ENCODE peak calls at places on chromosome 14, in seven cellular contexts. M, K, J, L, X, W and Q are unnamed samples.

GRCh38 chr14:30375280-30375892 is 183.6 kb upstream of the G2E3 start:
- DNase-seq in M (peak; percentile 66), K (peak; percentile 74), J (peak; percentile 53), L (peak; percentile 68), X (peak; percentile 47), W (peak; percentile 78), Q (peak; percentile 10)

GRCh38 chr14:55206175-55206574 is 14.8 kb upstream of the DLGAP5 start:
- DNase-seq in M (no peak), K (no peak), J (no peak), L (no peak), X (no peak), W (no peak), Q (no peak)

GRCh38 chr14:91231446-91231845 is 13.1 kb downstream of the GPR68 start:
- DNase-seq in M (no peak), K (no peak), J (no peak), L (no peak), X (peak; percentile 15), W (no peak), Q (no peak)

GRCh38 chr14:58296731-58297130 is 1.6 kb upstream of the ARID4A start:
- DNase-seq in M (no peak), K (no peak), J (no peak), L (peak; percentile 33), X (peak; percentile 29), W (no peak), Q (no peak)

GRCh38 chr14:89276424-89276975 is 140.5 kb downstream of the FOXN3 start:
- DNase-seq in M (no peak), K (no peak), J (no peak), L (no peak), X (peak; percentile 76), W (no peak), Q (no peak)

GRCh38 chr14:36070056-36071043 is 106.2 kb downstream of the PTCSC3 start:
- DNase-seq in M (no peak), K (peak; percentile 20), J (peak; percentile 77), L (peak; percentile 47), X (peak; percentile 64), W (peak; percentile 70), Q (peak; percentile 32)

GRCh38 chr14:103870891-103871595 is 23.7 kb upstream of the PPP1R13B start:
- DNase-seq in M (no peak), K (no peak), J (no peak), L (no peak), X (no peak), W (no peak), Q (no peak)

GRCh38 chr14:105616802-105617192 is 90.4 kb downstream of the TMEM121 start:
- DNase-seq in M (peak; percentile 47), K (no peak), J (no peak), L (no peak), X (no peak), W (no peak), Q (no peak)

GRCh38 chr14:75042040-75042439 is 9.2 kb downstream of the MLH3 start:
- DNase-seq in M (no peak), K (no peak), J (no peak), L (peak; percentile 16), X (no peak), W (no peak), Q (no peak)

GRCh38 chr14:54689928-54690327 is 123.0 kb downstream of the SAMD4A start:
- DNase-seq in M (peak; percentile 51), K (no peak), J (no peak), L (no peak), X (no peak), W (no peak), Q (no peak)

GRCh38 chr14:99946652-99947489 is 118.4 kb upstream of the EVL start:
- DNase-seq in M (no peak), K (no peak), J (peak; percentile 64), L (peak; percentile 26), X (no peak), W (peak; percentile 54), Q (no peak)

GRCh38 chr14:58639842-58640484 is 2.2 kb downstream of the DACT1 start:
- DNase-seq in M (peak; percentile 64), K (peak; percentile 74), J (peak; percentile 85), L (peak; percentile 58), X (peak; percentile 86), W (peak; percentile 64), Q (peak; percentile 49)

GRCh38 chr14:50321009-50321660 is 9.0 kb downstream of the DMAC2L start:
- DNase-seq in M (no peak), K (peak; percentile 78), J (peak; percentile 79), L (peak; percentile 96), X (peak; percentile 98), W (peak; percentile 84), Q (peak; percentile 86)

GRCh38 chr14:80364274-80364673 is 153.0 kb upstream of the DIO2 start:
- DNase-seq in M (no peak), K (no peak), J (no peak), L (peak; percentile 11), X (peak; percentile 21), W (no peak), Q (no peak)

GRCh38 chr14:74400328-74400727 is 25.7 kb downstream of the SYNDIG1L start:
- DNase-seq in M (no peak), K (no peak), J (peak; percentile 20), L (no peak), X (no peak), W (no peak), Q (no peak)

GRCh38 chr14:56474419-56475022 is 105.1 kb upstream of the TMEM260 start:
- DNase-seq in M (no peak), K (peak; percentile 14), J (peak; percentile 67), L (peak; percentile 54), X (peak; percentile 41), W (no peak), Q (no peak)

GRCh38 chr14:54778618-54779017 is 124.0 kb downstream of the GCH1 start:
- DNase-seq in M (no peak), K (no peak), J (no peak), L (no peak), X (no peak), W (no peak), Q (no peak)

GRCh38 chr14:96285667-96286066 is 29.7 kb downstream of the BDKRB1 start:
- DNase-seq in M (peak; percentile 71), K (no peak), J (peak; percentile 63), L (no peak), X (peak; percentile 91), W (no peak), Q (no peak)

GRCh38 chr14:20632831-20633771 is 8.4 kb downstream of the OR6S1 start:
- DNase-seq in M (no peak), K (peak; percentile 34), J (peak; percentile 55), L (peak; percentile 61), X (peak; percentile 85), W (no peak), Q (peak; percentile 53)

GRCh38 chr14:57058319-57058718 is 210.4 kb downstream of the EXOC5 start:
- DNase-seq in M (no peak), K (no peak), J (no peak), L (no peak), X (no peak), W (no peak), Q (no peak)

GRCh38 chr14:67738740-67739504 is 37.2 kb downstream of the RDH12 start:
- DNase-seq in M (peak; percentile 92), K (peak; percentile 82), J (no peak), L (no peak), X (peak; percentile 93), W (no peak), Q (peak; percentile 49)

GRCh38 chr14:52268191-52269061 is 928 bp downstream of the PTGDR start:
- DNase-seq in M (no peak), K (no peak), J (peak; percentile 14), L (no peak), X (peak; percentile 13), W (no peak), Q (no peak)

GRCh38 chr14:35818346-35819115 is 7.6 kb upstream of the BRMS1L start:
- DNase-seq in M (no peak), K (peak; percentile 41), J (peak; percentile 50), L (peak; percentile 64), X (peak; percentile 58), W (peak; percentile 52), Q (no peak)

GRCh38 chr14:99275222-99275584 is 3.2 kb upstream of the BCL11B start:
- DNase-seq in M (no peak), K (no peak), J (no peak), L (no peak), X (no peak), W (no peak), Q (no peak)

GRCh38 chr14:32620303-32620702 is 291.2 kb downstream of the AKAP6 start:
- DNase-seq in M (no peak), K (no peak), J (no peak), L (no peak), X (peak; percentile 55), W (no peak), Q (no peak)

GRCh38 chr14:72633551-72633950 is 260.4 kb downstream of the DPF3 start:
- DNase-seq in M (no peak), K (no peak), J (no peak), L (no peak), X (no peak), W (no peak), Q (no peak)

GRCh38 chr14:56811596-56812363 is 1.5 kb upstream of the OTX2 start:
- DNase-seq in M (no peak), K (no peak), J (no peak), L (no peak), X (no peak), W (no peak), Q (no peak)

GRCh38 chr14:22403286-22403685 is 185.7 kb downstream of the DAD1 start:
- DNase-seq in M (no peak), K (no peak), J (no peak), L (no peak), X (no peak), W (no peak), Q (no peak)

GRCh38 chr14:57259672-57260071 is 9.0 kb downstream of the EXOC5 start:
- DNase-seq in M (no peak), K (no peak), J (no peak), L (no peak), X (no peak), W (no peak), Q (no peak)

GRCh38 chr14:65366802-65367570 is 45.5 kb upstream of the FUT8 start:
- DNase-seq in M (no peak), K (no peak), J (no peak), L (no peak), X (no peak), W (no peak), Q (no peak)

GRCh38 chr14:93688239-93688666 is 100.0 kb downstream of the PRIMA1 start:
- DNase-seq in M (no peak), K (no peak), J (no peak), L (no peak), X (no peak), W (no peak), Q (no peak)
- H3K27ac ChIP-seq in M (no peak overlapping the region), K (no peak overlapping the region), J (no peak overlapping the region), L (no peak overlapping the region), X (no peak overlapping the region), W (no peak overlapping the region), Q (no peak overlapping the region)

GRCh38 chr14:76613616-76614015 is 147.7 kb upstream of the VASH1 start:
- DNase-seq in M (no peak), K (no peak), J (no peak), L (no peak), X (no peak), W (no peak), Q (no peak)
- TF ChIP-seq CTCF in M (no peak), K (no peak), J (no peak), L (no peak), X (no peak), W (no peak), Q (no peak)

GRCh38 chr14:101843038-101843437 is 81.5 kb downstream of the PPP2R5C start:
- DNase-seq in M (no peak), K (no peak), J (no peak), L (no peak), X (no peak), W (no peak), Q (no peak)
- H3K4me3 ChIP-seq in M (no peak overlapping the region), K (no peak overlapping the region), J (no peak overlapping the region), L (no peak overlapping the region), X (no peak overlapping the region), W (no peak overlapping the region), Q (no peak overlapping the region)

GRCh38 chr14:61555056-61555838 is 140.1 kb upstream of the HIF1A start:
- DNase-seq in M (peak; percentile 53), K (no peak), J (no peak), L (no peak), X (peak; percentile 75), W (no peak), Q (no peak)
- H3K27ac ChIP-seq in M (no peak overlapping the region), K (no peak overlapping the region), J (no peak overlapping the region), L (no peak overlapping the region), X (peak overlapping the region; percentile 93), W (no peak overlapping the region), Q (no peak overlapping the region)